ENCODE peak calls at places on chromosomes 4 and X, in five cellular contexts. W is endothelial cell of umbilical vein, L is HCT116, D is stomach, P is upper lobe of left lung. G is an unnamed sample.

GRCh38 chr4:38046735-38047487 is 86.7 kb downstream of the PTTG2 start:
- DNase-seq in W (no peak), L (no peak), D (no peak), P (no peak), G (no peak)

GRCh38 chr4:18033111-18034085 is 11.8 kb upstream of the LCORL start:
- DNase-seq in D (no peak), P (no peak), L (no peak), W (no peak), G (no peak)

GRCh38 chr4:36533944-36534343 is 252.5 kb downstream of the DTHD1 start:
- DNase-seq in W (no peak), P (no peak), L (no peak), D (no peak), G (no peak)

GRCh38 chrX:6002056-6002455 is 226.6 kb downstream of the NLGN4X start:
- DNase-seq in D (no peak), L (no peak), P (no peak), W (no peak), G (no peak)

GRCh38 chr4:100206850-100207249 is 16.6 kb upstream of the DDIT4L start:
- DNase-seq in W (no peak), D (no peak), L (no peak), P (no peak), G (no peak)

GRCh38 chr4:2936773-2937145 is 26.4 kb downstream of the NOP14 start:
- DNase-seq in D (no peak), W (no peak), L (no peak), P (no peak), G (peak)

GRCh38 chr4:184267673-184268573 is 50.2 kb upstream of the ENPP6 start:
- DNase-seq in L (peak), P (no peak), D (peak), W (peak), G (no peak)

GRCh38 chrX:53257670-53258423 is 23.5 kb downstream of the IQSEC2 start:
- DNase-seq in W (no peak), P (no peak), D (no peak), L (no peak), G (no peak)

GRCh38 chr4:157994863-157995262 is 178.0 kb downstream of the GASK1B start:
- DNase-seq in W (peak), D (no peak), P (no peak), L (no peak), G (no peak)

GRCh38 chr4:61572160-61572559 is 372.0 kb downstream of the ADGRL3 start:
- DNase-seq in P (no peak), D (no peak), W (no peak), L (no peak), G (no peak)

GRCh38 chrX:143873343-143873742 is 10.5 kb upstream of the UBE2NL start:
- DNase-seq in L (no peak), P (no peak), W (no peak), D (no peak), G (no peak)

GRCh38 chr4:82517043-82517442 is 44.7 kb downstream of the TMEM150C start:
- DNase-seq in L (no peak), W (peak), P (no peak), D (no peak), G (no peak)

GRCh38 chr4:1402516-1403101 is 3.6 kb downstream of the NKX1-1 start:
- DNase-seq in W (no peak), D (peak), P (peak), L (no peak), G (peak)

DNA sequence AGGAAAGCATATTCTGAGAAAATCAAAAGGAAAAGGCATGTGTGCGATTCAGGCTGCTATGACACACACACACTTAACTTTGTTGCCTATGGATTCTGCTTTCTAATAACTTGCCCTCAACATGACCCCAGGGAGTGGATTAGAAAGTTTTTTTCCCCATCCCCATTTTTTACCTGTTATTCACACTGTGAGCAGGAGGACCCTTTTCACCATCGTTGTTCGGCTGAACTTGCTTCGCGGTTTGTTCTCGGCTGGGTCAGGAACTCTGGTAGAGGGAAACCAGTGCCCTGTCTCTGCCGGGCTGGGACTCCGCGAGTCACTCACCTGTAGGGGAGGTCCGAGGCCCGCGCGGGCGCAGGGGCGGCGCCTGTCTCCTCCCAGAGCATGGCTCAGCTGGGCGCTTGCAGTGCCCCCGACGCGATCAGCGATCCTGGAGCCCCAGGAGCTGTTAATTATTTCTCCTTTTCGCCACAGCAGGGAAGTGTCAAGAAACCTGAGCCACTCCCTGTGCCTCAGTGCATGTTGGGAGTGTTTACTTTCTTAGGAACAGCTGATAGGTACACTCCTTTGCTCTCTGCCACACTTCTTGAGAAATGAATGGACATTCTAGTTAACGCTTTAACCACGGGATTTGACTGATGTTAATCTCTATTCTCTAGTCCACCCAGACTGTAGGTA is at the start of gene RASSF6:
- DNase-seq in L (peak), D (peak), P (peak), W (no peak), G (no peak)
- TF ChIP-seq POLR2A in L (no peak), D (no peak), P (no peak), W (no peak), G (no peak)

GRCh38 chr4:123849495-123849894 is 452.9 kb downstream of the SPRY1 start:
- DNase-seq in W (no peak), P (no peak), D (no peak), L (no peak), G (no peak)
- TF ChIP-seq POLR2AphosphoS5 in W (no peak), P (no peak), D (no peak), L (no peak), G (no peak)

GRCh38 chr4:156534205-156534604 is 437.4 kb downstream of the PDGFC start:
- DNase-seq in L (no peak), D (no peak), P (no peak), W (no peak), G (no peak)
- H3K27ac ChIP-seq in L (no peak), D (no peak), P (no peak), W (no peak), G (no peak)

GRCh38 chr4:22515888-22516541 is at the start of gene ADGRA3:
- DNase-seq in L (no peak), D (peak), W (peak), P (peak), G (no peak)
- TF ChIP-seq POLR2A in L (peak), D (no peak), W (no peak), P (no peak), G (no peak)

GRCh38 chrX:13994681-13995080 is 35.0 kb downstream of the GEMIN8 start:
- DNase-seq in P (no peak), D (no peak), L (no peak), W (no peak), G (no peak)

GRCh38 chrX:13996650-13997049 is 33.0 kb downstream of the GEMIN8 start:
- DNase-seq in D (no peak), L (no peak), W (no peak), P (no peak), G (no peak)

GRCh38 chrX:13990126-13990525 is 39.6 kb downstream of the GEMIN8 start:
- DNase-seq in D (no peak), L (no peak), W (no peak), P (no peak), G (no peak)

GRCh38 chrX:13994104-13994503 is 35.6 kb downstream of the GEMIN8 start:
- DNase-seq in P (no peak), L (no peak), D (no peak), W (no peak), G (no peak)
- TF ChIP-seq POLR2AphosphoS5 in P (no peak), L (no peak), D (no peak), W (no peak), G (no peak)

DNA sequence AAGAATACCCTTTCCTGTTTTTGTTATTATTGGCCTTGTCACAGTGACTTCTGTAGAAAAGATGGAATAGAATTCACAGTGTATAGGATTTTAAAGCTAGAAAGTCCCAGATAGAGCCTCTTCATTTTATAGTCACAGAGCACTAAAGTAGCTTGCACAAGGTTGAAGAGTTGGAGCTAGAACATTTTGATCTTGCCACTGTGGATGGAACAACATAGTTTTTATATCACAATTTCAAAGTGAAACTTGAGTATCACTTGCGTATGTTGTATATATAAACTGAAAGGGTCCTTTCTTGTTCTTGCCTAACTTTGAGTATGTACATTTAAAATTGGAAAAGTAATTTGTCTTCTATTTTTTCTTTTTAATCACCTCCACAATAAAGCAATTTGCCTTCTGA is 2.7 kb downstream of the USO1 start:
- DNase-seq in D (no peak), P (no peak), W (no peak), L (no peak), G (no peak)
- H3K27ac ChIP-seq in D (peak), P (no peak), W (no peak), L (no peak), G (no peak)

GRCh38 chrX:154546354-154547244 is at the start of gene G6PD:
- DNase-seq in L (peak), P (peak), W (peak), D (peak), G (no peak)
- TF ChIP-seq POLR2A in L (peak), P (no peak), W (peak), D (no peak), G (no peak)

DNA sequence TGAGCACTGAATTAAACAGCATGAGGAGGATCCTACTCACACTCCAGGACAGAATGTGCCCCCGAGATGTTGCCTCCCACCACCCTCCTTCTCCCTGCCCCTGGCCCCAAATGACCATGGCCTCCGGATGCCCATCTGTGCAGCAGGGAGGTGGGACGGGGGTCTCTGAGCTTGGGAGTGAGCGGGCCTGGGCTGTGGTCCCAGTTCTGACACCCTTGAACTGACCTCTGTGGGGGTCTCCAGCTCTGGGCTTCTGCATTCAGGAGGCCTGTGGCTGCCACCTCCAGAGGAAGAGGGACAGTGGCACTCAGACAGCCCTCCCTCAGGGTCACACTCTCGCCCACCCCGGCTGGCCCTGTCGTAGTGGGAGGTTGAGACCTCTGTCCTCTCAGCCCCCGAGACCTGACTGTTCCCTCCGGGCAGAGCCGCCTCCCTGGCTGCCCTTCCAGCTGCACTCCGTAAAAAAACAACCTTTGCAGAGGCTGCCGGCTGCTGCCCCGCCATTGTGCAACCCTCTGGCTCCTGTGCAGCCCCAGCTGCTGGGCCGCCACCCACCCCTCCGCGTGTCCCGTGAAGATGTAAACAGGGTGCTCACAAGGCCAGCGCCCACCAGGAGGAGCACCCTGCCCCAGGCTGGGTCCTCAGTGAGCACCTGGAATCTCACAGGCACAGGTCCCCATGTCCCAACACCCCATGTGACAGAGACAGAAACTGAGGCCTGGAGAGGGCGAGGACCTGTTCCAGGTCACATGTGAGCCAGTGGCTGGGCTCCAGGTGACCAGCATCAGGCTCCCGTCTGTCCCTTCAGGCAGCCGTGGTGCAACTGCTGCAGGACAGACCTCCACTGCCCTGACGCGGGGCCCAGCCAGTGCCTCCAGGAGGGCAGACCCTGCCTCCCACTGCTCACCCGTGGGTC is 39.6 kb downstream of the HTRA3 start:
- DNase-seq in L (no peak), P (peak), W (no peak), D (no peak), G (peak)
- TF ChIP-seq POLR2AphosphoS5 in L (no peak), P (peak), W (no peak), D (peak), G (peak)

GRCh38 chr4:110865611-110866254 is 242.9 kb upstream of the PITX2 start:
- DNase-seq in D (no peak), P (no peak), L (no peak), W (no peak), G (no peak)
- H3K27ac ChIP-seq in D (no peak), P (no peak), L (no peak), W (no peak), G (no peak)

GRCh38 chrX:16869393-16870094 is 618 bp downstream of the RBBP7 start:
- DNase-seq in L (no peak), P (peak), D (peak), W (peak), G (no peak)
- TF ChIP-seq POLR2A in L (no peak), P (no peak), D (no peak), W (no peak), G (no peak)